ENCODE peak calls at places on chromosomes 3 and 15, in four cellular contexts. C, E, X and D are unnamed samples.

GRCh38 chr3:52313774-52314188 is 2.3 kb upstream of the DNAH1 start:
- DNase-seq in E (no peak), X (peak; percentile 47), C (peak; percentile 80), D (peak; percentile 91)

GRCh38 chr15:25183581-25184330 is 229.0 kb downstream of the SNRPN start:
- DNase-seq in C (no peak), E (peak; percentile 42), X (no peak), D (no peak)

GRCh38 chr3:15315003-15315402 is 17.4 kb downstream of the SH3BP5 start:
- DNase-seq in C (no peak), E (no peak), X (no peak), D (no peak)

GRCh38 chr3:114718897-114719208 is 425.0 kb downstream of the TIGIT start:
- DNase-seq in X (no peak), C (no peak), E (no peak), D (no peak)

GRCh38 chr15:59283717-59284336 is 77.2 kb downstream of the LDHAL6B start:
- DNase-seq in X (no peak), E (peak; percentile 87), C (no peak), D (no peak)

GRCh38 chr15:39416258-39416657 is 164.6 kb upstream of the THBS1 start:
- DNase-seq in X (no peak), E (no peak), C (no peak), D (no peak)

GRCh38 chr15:62250176-62250575 is 85.1 kb upstream of the C2CD4B start:
- DNase-seq in X (no peak), E (no peak), C (no peak), D (no peak)

GRCh38 chr3:141049681-141050080 is 1.5 kb upstream of the SPSB4 start:
- DNase-seq in E (no peak), X (no peak), C (no peak), D (no peak)

GRCh38 chr15:99511865-99512632 is 53.7 kb upstream of the MEF2A start:
- DNase-seq in E (peak; percentile 84), X (peak; percentile 39), C (peak; percentile 86), D (peak; percentile 97)

GRCh38 chr3:161475905-161476304 is 20.7 kb upstream of the OTOL1 start:
- DNase-seq in E (no peak), X (peak; percentile 65), C (no peak), D (no peak)

GRCh38 chr15:45549831-45550230 is 27.3 kb upstream of the SLC30A4 start:
- DNase-seq in X (peak; percentile 36), C (no peak), E (no peak), D (no peak)

GRCh38 chr15:31360158-31360561 is 33.5 kb downstream of the KLF13 start:
- DNase-seq in X (no peak), C (no peak), E (no peak), D (no peak)

GRCh38 chr3:172673210-172673679 is 37.6 kb downstream of the NCEH1 start:
- DNase-seq in C (no peak), E (no peak), X (peak; percentile 78), D (peak; percentile 82)

GRCh38 chr15:70701891-70702568 is 61.3 kb downstream of the UACA start:
- DNase-seq in C (no peak), X (peak; percentile 52), E (no peak), D (no peak)

GRCh38 chr15:51089699-51090098 is 5.0 kb downstream of the TNFAIP8L3 start:
- DNase-seq in X (no peak), C (no peak), E (no peak), D (no peak)

GRCh38 chr3:164408356-164408755 is 669.9 kb downstream of the SI start:
- DNase-seq in E (no peak), C (no peak), X (no peak), D (no peak)

GRCh38 chr15:39969871-39970270 is 36.0 kb downstream of the EIF2AK4 start:
- DNase-seq in X (peak; percentile 50), C (no peak), E (no peak), D (no peak)

GRCh38 chr3:13185737-13186136 is 112.5 kb upstream of the IQSEC1 start:
- DNase-seq in E (peak; percentile 10), X (no peak), C (no peak), D (no peak)

GRCh38 chr3:172218350-172219323 is 179.3 kb downstream of the FNDC3B start:
- DNase-seq in E (no peak), X (no peak), C (no peak), D (peak; percentile 36)

GRCh38 chr15:84911879-84912660 is 27.6 kb downstream of the SLC28A1 start:
- DNase-seq in E (peak; percentile 97), X (peak; percentile 98), C (no peak), D (no peak)

GRCh38 chr15:76187151-76187550 is 124.1 kb downstream of the ETFA start:
- DNase-seq in C (no peak), X (no peak), E (no peak), D (no peak)

GRCh38 chr3:86702381-86702958 is 288.5 kb downstream of the VGLL3 start:
- DNase-seq in C (no peak), E (no peak), X (no peak), D (peak; percentile 1)

GRCh38 chr3:20064796-20065564 is 24.7 kb downstream of the KAT2B start:
- DNase-seq in X (no peak), C (no peak), E (no peak), D (no peak)

GRCh38 chr15:59746777-59747176 is 57.7 kb upstream of the BNIP2 start:
- DNase-seq in E (no peak), C (no peak), X (no peak), D (peak; percentile 4)

GRCh38 chr15:81783586-81783985 is 262.2 kb downstream of the MEX3B start:
- DNase-seq in E (no peak), X (no peak), C (no peak), D (no peak)

GRCh38 chr3:146625117-146625775 is 20.1 kb upstream of the PLSCR5 start:
- DNase-seq in E (no peak), X (no peak), C (no peak), D (no peak)

GRCh38 chr15:23441204-23441603 is 5.8 kb downstream of the GOLGA6L2 start:
- DNase-seq in C (no peak), X (no peak), E (no peak), D (no peak)

GRCh38 chr3:141632779-141633374 is 105.2 kb upstream of the RNF7 start:
- DNase-seq in C (no peak), E (no peak), X (no peak), D (no peak)

GRCh38 chr3:178318440-178318839 is 217.8 kb upstream of the KCNMB2 start:
- DNase-seq in E (no peak), C (no peak), X (no peak), D (no peak)
- TF ChIP-seq CTCF in E (no peak), C (no peak), X (no peak), D (no peak)

DNA sequence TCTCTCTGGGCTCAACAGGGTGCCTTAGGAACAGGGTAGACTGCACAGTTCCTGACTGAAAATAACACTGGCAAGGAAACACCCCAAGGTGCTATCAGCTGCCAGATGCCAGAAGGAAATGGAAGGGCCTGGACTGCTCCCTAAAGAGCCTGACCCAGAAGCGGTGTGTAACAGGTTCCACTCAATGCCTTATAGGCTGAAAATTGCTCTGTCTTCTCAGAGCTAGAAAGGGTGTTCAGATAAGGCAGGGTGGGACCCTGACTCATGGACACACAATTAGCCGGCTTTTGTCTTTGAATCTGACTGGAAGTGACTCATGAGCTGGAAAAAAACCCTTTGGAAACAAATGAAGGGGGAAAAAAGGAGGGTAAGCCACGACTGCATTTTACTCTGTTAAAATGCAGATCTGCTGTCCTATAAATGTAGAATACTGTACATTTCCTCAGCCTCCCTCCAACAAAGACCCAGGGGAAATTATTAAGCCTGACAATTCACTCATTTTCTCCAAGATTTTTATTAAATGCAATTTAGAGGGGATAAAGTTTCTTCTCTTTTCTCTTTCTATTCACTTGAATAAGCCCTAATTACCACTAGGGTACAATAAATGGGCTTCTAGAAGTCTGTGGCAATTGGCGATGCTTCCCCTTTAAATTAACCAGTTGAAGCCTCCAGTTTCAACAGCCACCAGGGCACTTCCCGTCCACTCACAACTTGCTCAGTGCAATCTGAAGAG is 160.2 kb upstream of the TBL1XR1 start:
- DNase-seq in C (no peak), X (peak; percentile 88), E (no peak), D (peak; percentile 76)
- H3K4me3 ChIP-seq in C (no peak overlapping the region), X (no peak overlapping the region), E (peak overlapping the region; percentile 72), D (peak overlapping the region; percentile 47)

DNA sequence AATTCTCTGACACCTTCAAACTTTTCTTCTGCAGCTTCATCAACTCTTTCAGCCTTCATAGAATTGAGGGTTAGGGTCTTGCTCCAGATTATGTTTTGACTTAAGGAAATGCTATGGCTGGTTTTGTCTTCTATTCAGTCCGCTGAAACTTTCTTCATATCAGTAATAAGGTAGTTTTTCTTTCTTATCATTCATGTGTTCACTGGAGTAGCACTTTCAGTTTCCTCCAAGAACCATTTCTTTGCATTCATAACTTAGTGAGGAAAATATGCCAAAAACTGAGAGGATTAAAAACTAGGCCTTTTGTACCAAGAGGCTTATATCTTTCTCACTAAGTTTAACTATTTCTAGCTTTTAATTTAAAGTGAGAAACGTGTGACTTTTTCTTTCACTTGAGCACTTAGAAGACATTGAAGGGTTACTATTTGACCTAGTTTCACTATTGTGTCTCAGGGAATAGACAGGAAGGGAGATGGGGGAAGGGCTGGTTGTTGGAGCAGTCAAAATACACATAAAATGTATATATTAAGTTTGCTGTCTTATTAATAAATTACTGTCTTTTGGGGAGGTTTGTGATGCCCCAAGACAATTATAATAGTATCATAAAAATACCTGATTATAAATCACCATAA is 1110.1 kb downstream of the TBL1XR1 start:
- DNase-seq in C (no peak), E (no peak), X (no peak), D (peak; percentile 12)
- TF ChIP-seq CTCF in C (no peak), E (no peak), X (no peak), D (no peak)

GRCh38 chr3:46907960-46908293 is 30.4 kb downstream of the PTH1R start:
- DNase-seq in C (no peak), E (no peak), X (no peak), D (no peak)

GRCh38 chr3:46908986-46909534 is 31.5 kb downstream of the PTH1R start:
- DNase-seq in E (no peak), X (no peak), C (no peak), D (no peak)

GRCh38 chr3:46907271-46907670 is 29.8 kb downstream of the PTH1R start:
- DNase-seq in E (peak; percentile 56), C (no peak), X (no peak), D (no peak)

GRCh38 chr3:46909535-46910161 is 32.1 kb downstream of the PTH1R start:
- DNase-seq in E (peak; percentile 94), C (peak; percentile 71), X (peak; percentile 88), D (peak; percentile 80)

DNA sequence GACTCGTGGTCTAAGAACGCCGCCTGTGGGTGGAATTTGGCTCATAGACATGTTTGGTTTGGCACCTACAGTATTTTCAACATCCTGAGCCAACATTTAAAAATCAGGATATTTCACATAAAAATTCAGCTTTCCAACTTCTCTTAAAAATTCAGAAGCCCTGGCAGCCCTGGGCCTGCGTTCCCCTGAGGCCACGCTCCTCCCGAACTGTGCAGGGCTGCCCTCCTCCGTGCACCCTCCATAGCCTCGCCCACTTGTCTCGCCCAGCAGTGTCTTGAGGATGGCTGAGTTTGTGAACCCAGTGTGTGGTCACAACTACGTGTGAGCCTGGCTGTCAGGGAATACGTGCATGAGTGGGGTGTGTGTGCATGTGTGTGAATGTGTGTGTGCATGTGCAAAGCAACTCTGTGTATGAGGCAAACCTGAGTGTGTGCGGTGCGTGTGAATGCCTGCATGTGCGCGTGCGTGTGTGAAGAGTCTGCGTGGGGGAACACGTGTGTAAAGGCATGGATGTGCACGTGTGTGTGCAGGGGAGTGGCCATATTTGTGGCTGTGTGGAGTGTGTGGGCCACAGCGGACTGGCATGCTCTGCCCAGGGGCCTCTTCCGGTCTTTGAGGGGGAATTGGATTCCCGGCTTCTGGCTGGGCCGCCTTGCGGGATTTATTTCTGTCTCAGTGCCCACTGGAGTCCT is 30.9 kb downstream of the PTH1R start:
- DNase-seq in E (peak; percentile 87), X (peak; percentile 78), C (no peak), D (no peak)
- H3K4me3 ChIP-seq in E (no peak overlapping the region), X (no peak overlapping the region), C (no peak overlapping the region), D (no peak overlapping the region)